ENCODE peak calls at places on chromosomes 11 and 22, in seven cellular contexts. T is upper lobe of right lung, F is GM23338, G is Peyer's patch, S is fibroblast of lung, P is adrenal gland, R is colonic mucosa. J is an unnamed sample. For H3K4me1, the result is how much of the 10 kb centered on the place peaks cover.

GRCh38 chr22:44620129-44620840 is 81.7 kb upstream of the PRR5 start:
- DNase-seq in T (no peak), F (peak), G (peak), S (peak), P (peak), R (peak), J (no peak)

GRCh38 chr11:117366183-117366582 is 38.5 kb downstream of the CEP164 start:
- DNase-seq in T (no peak), F (no peak), G (no peak), S (no peak), P (no peak), R (no peak), J (no peak)

GRCh38 chr22:46417769-46418168 is 82.3 kb downstream of the TRMU start:
- DNase-seq in T (no peak), F (no peak), G (no peak), S (no peak), P (no peak), R (no peak), J (no peak)

GRCh38 chr11:74839971-74840370 is 91.3 kb downstream of the RNF169 start:
- DNase-seq in T (no peak), F (no peak), G (no peak), S (no peak), P (no peak), R (no peak), J (no peak)

GRCh38 chr11:6586434-6587359 is 16.7 kb downstream of the RRP8 start:
- DNase-seq in T (no peak), F (no peak), G (no peak), S (no peak), P (no peak), R (peak), J (no peak)

GRCh38 chr11:100739636-100740035 is 52.5 kb downstream of the ARHGAP42 start:
- DNase-seq in T (no peak), F (peak), G (no peak), S (peak), P (peak), R (no peak), J (no peak)

GRCh38 chr22:46352691-46353386 is 17.3 kb downstream of the TRMU start:
- DNase-seq in T (peak), F (no peak), G (no peak), S (no peak), P (peak), R (no peak), J (peak)

GRCh38 chr11:831951-832528 is 712 bp upstream of the CD151 start:
- DNase-seq in T (no peak), F (no peak), G (no peak), S (no peak), P (no peak), R (no peak), J (no peak)

GRCh38 chr11:12016246-12016645 is 7.8 kb upstream of the DKK3 start:
- DNase-seq in T (no peak), F (no peak), G (no peak), S (no peak), P (no peak), R (no peak), J (no peak)

GRCh38 chr11:92843455-92843854 is 126.0 kb upstream of the MTNR1B start:
- DNase-seq in T (no peak), F (no peak), G (no peak), S (no peak), P (no peak), R (no peak), J (no peak)

GRCh38 chr11:57460017-57460755 is at the start of gene RTN4RL2:
- DNase-seq in T (peak), F (peak), G (no peak), S (peak), P (peak), R (peak), J (no peak)

GRCh38 chr22:29202231-29203192 is 3.2 kb upstream of the EMID1 start:
- DNase-seq in T (no peak), F (peak), G (peak), S (peak), P (no peak), R (peak), J (no peak)

GRCh38 chr11:65641233-65642013 is 3.5 kb downstream of the SIPA1 start:
- DNase-seq in T (no peak), F (no peak), G (no peak), S (no peak), P (no peak), R (no peak), J (no peak)

GRCh38 chr22:25200967-25201366 is 1.3 kb downstream of the CRYBB3 start:
- DNase-seq in T (peak), F (no peak), G (no peak), S (no peak), P (no peak), R (no peak), J (no peak)

GRCh38 chr11:97794876-97795275 is 1225.9 kb upstream of the CNTN5 start:
- DNase-seq in T (no peak), F (no peak), G (no peak), S (no peak), P (no peak), R (no peak), J (no peak)

GRCh38 chr11:10493041-10493663 is 38.1 kb downstream of the AMPD3 start:
- DNase-seq in T (no peak), F (no peak), G (no peak), S (no peak), P (no peak), R (no peak), J (no peak)

GRCh38 chr22:21009638-21010425 is 5.1 kb upstream of the P2RX6 start:
- DNase-seq in T (peak), F (peak), G (no peak), S (peak), P (no peak), R (peak), J (peak)

GRCh38 chr11:35061516-35062440 is 77.2 kb upstream of the CD44 start:
- DNase-seq in T (no peak), F (no peak), G (no peak), S (peak), P (no peak), R (no peak), J (no peak)

GRCh38 chr11:10474551-10474950 is 19.5 kb downstream of the AMPD3 start:
- DNase-seq in T (no peak), F (no peak), G (no peak), S (no peak), P (peak), R (no peak), J (no peak)

GRCh38 chr22:42116848-42117424 is 13.7 kb downstream of the CYP2D6 start:
- DNase-seq in T (peak), F (peak), G (no peak), S (peak), P (no peak), R (peak), J (no peak)

GRCh38 chr11:61567286-61568061 is 13.4 kb downstream of the SYT7 start:
- DNase-seq in T (peak), F (peak), G (peak), S (peak), P (peak), R (peak), J (peak)

GRCh38 chr11:17736921-17737817 is 2.6 kb downstream of the KCNC1 start:
- DNase-seq in T (peak), F (no peak), G (no peak), S (no peak), P (no peak), R (no peak), J (no peak)

GRCh38 chr11:74822187-74822586 is 73.5 kb downstream of the RNF169 start:
- DNase-seq in T (no peak), F (no peak), G (no peak), S (peak), P (no peak), R (no peak), J (no peak)

GRCh38 chr11:71962428-71963038 is 33.7 kb downstream of the RNF121 start:
- DNase-seq in T (no peak), F (no peak), G (no peak), S (peak), P (no peak), R (no peak), J (no peak)

GRCh38 chr11:6362868-6363678 is 27.2 kb upstream of the SMPD1 start:
- DNase-seq in T (peak), F (peak), G (peak), S (peak), P (peak), R (peak), J (peak)

GRCh38 chr11:118618991-118619375 is 11.6 kb downstream of the PHLDB1 start:
- DNase-seq in T (peak), F (no peak), G (no peak), S (peak), P (no peak), R (no peak), J (peak)

GRCh38 chr11:132988381-132988780 is 543.9 kb downstream of the OPCML start:
- DNase-seq in T (no peak), F (no peak), G (no peak), S (no peak), P (no peak), R (no peak), J (no peak)

GRCh38 chr22:42154731-42155543 is 24.3 kb upstream of the CYP2D6 start:
- DNase-seq in T (no peak), F (no peak), G (no peak), S (no peak), P (no peak), R (no peak), J (no peak)

GRCh38 chr11:59182457-59183151 is 10.7 kb downstream of the DTX4 start:
- DNase-seq in T (no peak), F (peak), G (peak), S (no peak), P (no peak), R (peak), J (peak)

GRCh38 chr11:73762732-73763131 is 1.9 kb upstream of the RAB6A start:
- DNase-seq in T (no peak), F (no peak), G (no peak), S (no peak), P (no peak), R (no peak), J (no peak)

GRCh38 chr11:74636633-74637184 is 44.3 kb downstream of the POLD3 start:
- DNase-seq in T (no peak), F (no peak), G (no peak), S (peak), P (no peak), R (no peak), J (no peak)

GRCh38 chr11:121839821-121840220 is 276.2 kb downstream of the BLID start:
- DNase-seq in T (no peak), F (no peak), G (no peak), S (no peak), P (no peak), R (no peak), J (no peak)

GRCh38 chr11:64918056-64918455 is 1.0 kb upstream of the ATG2A start:
- DNase-seq in T (no peak), F (peak), G (peak), S (peak), P (no peak), R (no peak), J (no peak)

GRCh38 chr11:82719316-82719715 is 14.3 kb downstream of the FAM181B start:
- DNase-seq in T (no peak), F (no peak), G (no peak), S (no peak), P (no peak), R (no peak), J (no peak)

GRCh38 chr22:42814215-42814614 is 42.9 kb downstream of the ARFGAP3 start:
- DNase-seq in T (no peak), F (no peak), G (no peak), S (no peak), P (peak), R (no peak), J (no peak)

GRCh38 chr11:50298182-50298988 is 265.7 kb downstream of the OR4C45 start:
- DNase-seq in T (no peak), F (no peak), G (no peak), S (no peak), P (no peak), R (no peak), J (peak)

GRCh38 chr11:7555067-7555699 is 41.4 kb downstream of the PPFIBP2 start:
- DNase-seq in T (peak), F (no peak), G (no peak), S (no peak), P (peak), R (peak), J (peak)

GRCh38 chr11:116472661-116473060 is 300.1 kb downstream of the BUD13 start:
- DNase-seq in T (no peak), F (no peak), G (no peak), S (no peak), P (no peak), R (no peak), J (no peak)

GRCh38 chr11:46520971-46521745 is 72.7 kb downstream of the AMBRA1 start:
- DNase-seq in T (no peak), F (peak), G (no peak), S (peak), P (no peak), R (no peak), J (no peak)
- H3K4me1 ChIP-seq in T (under half), F (under half), G (under half), S (under half), P (under half), R (under half), J (under half)

DNA sequence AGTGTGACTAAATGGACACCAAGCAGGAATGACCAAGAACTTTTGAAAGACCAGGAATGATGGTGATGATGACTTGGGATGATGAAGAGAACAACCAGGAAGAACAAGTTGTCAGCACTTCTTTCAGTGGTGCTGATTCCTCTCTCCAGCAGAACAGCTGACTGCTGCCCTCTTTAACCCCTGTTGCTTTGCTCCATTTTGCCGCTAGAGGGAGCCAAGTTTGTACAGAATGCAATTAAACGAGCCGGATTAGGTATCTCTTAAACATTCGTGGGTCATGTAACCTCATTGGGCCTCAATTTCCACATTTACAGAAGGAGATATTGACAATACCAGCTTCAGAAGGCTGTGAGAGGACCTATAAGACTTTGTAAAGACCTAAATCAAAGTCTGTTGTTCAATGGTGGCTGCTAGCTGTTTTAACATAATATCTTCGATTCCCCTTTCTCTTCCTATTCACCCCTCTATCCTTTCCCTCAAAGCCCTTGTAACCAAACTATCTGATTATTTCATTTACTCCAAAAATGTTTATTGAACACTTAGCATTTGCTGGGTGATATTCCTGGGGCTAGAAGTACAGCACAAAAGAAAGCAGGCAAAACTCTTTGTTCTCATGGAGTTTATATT is 1.9 kb downstream of the OR4S1 start:
- DNase-seq in T (no peak), F (peak), G (peak), S (peak), P (peak), R (peak), J (no peak)
- H3K27ac ChIP-seq in T (no peak), F (no peak), G (no peak), S (no peak), P (no peak), R (no peak), J (no peak)

GRCh38 chr11:1853376-1854131 is 670 bp downstream of the LSP1 start:
- DNase-seq in T (no peak), F (no peak), G (peak), S (no peak), P (no peak), R (no peak), J (no peak)
- TF ChIP-seq CTCF in T (no peak), F (no peak), G (no peak), S (no peak), P (no peak), R (no peak), J (no peak)

GRCh38 chr11:102464859-102465500 is 12.4 kb upstream of the TMEM123 start:
- DNase-seq in T (no peak), F (no peak), G (no peak), S (no peak), P (no peak), R (no peak), J (no peak)
- H3K4me1 ChIP-seq in T (under half), F (under half), G (under half), S (under half), P (under half), R (under half), J (under half)

DNA sequence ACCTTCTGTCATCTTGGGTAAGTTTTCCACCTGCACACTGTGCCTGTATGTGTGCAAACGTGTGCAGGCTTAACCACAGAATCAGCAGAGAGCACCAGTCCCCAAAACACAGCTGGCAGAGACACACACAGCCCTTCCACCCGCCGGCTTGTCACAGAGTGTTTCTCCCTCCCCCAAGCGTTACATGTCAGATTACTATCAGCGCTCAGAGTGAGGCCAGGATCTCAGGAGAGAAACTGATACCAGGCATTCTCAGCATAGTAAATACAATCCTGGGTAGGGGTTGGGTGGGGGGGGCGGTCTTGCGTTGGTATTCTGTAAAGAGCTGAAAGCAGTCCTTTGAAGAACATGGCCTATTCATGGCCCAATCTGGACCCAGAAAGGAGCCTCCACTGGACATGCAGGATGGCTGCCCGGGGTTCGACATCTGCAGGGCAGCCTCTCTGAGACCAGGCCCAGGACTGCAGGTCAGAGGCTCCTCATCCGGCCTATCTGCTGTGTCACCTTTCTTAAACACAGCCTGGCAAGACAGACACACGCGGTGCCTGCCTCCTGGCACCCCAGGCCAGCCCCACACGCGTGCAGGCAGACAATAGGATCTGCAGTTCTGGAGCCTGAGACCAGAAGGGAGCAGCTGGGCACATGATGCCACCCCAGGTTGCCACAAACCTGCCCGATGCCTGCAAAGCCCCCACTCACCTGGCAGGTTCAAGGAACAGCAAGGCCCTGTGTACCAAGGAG is 1.7 kb downstream of the OSBPL5 start:
- DNase-seq in T (peak), F (no peak), G (no peak), S (no peak), P (no peak), R (no peak), J (peak)
- H3K27ac ChIP-seq in T (no peak), F (no peak), G (no peak), S (peak), P (no peak), R (no peak), J (no peak)

DNA sequence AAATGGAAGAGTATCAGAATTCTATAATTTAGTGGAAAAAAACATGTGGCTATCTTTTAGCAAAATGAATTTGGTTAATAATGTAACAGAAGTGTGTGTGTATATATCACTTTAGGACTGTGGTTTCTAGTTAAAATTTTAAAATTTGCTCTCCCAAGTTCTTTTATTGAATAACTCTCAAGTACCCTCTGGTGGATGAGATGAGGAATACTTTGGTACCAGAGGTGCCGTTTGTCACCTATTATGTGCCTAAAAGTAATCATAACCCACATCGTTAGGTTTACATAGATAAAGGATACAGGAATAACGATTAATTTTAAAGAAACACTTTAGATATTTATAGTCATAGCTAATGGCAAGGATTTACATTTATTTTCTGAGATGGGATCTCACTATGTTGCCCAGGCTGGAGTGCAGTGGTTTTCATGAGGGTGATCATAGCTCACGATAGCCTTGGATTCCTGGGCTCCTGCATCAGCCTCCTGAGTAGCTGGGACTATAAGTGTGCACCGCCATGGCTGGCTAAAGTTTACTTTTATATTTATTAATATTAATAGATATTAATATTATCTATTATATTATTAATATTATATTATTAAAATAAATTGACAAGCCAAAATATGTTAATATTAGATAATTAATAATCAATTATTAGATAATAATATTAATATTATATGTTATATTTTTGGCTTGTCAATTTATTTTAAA is 66.7 kb upstream of the CAPRIN1 start:
- DNase-seq in T (no peak), F (no peak), G (no peak), S (peak), P (no peak), R (no peak), J (no peak)
- TF ChIP-seq CTCF in T (peak), F (peak), G (no peak), S (no peak), P (no peak), R (no peak), J (no peak)

J was measured in pancreas.